ENCODE peak calls at places on chromosomes 11 and 22, in six cellular contexts. P is HCT116, S is psoas muscle, G is GM23338, J is transverse colon, D is IMR-90. W is an unnamed sample.
A peak's percentile ranks its signal among the peaks of the same experiment; 100 is the strongest.

GRCh38 chr22:20431520-20432237 is 5.9 kb downstream of the SCARF2 start:
- DNase-seq in P (no peak), S (no peak), G (peak; percentile 43), J (no peak), D (no peak), W (no peak)

GRCh38 chr11:16895306-16895705 is 118.9 kb downstream of the PLEKHA7 start:
- DNase-seq in P (no peak), S (no peak), G (no peak), J (no peak), D (no peak), W (no peak)

GRCh38 chr22:50245214-50246072 is 620 bp upstream of the TUBGCP6 start:
- DNase-seq in P (no peak), S (no peak), G (no peak), J (peak; percentile 38), D (no peak), W (no peak)

GRCh38 chr22:25208743-25209505 is 9.3 kb downstream of the CRYBB3 start:
- DNase-seq in P (no peak), S (no peak), G (peak; percentile 47), J (no peak), D (no peak), W (no peak)

GRCh38 chr22:45125198-45125597 is 38.5 kb upstream of the NUP50 start:
- DNase-seq in P (no peak), S (no peak), G (no peak), J (no peak), D (peak; percentile 94), W (peak; percentile 73)

GRCh38 chr11:75768112-75768908 is at the start of gene DGAT2:
- DNase-seq in P (peak; percentile 47), S (peak; percentile 80), G (peak; percentile 79), J (peak; percentile 80), D (peak; percentile 42), W (peak; percentile 62)

GRCh38 chr11:96014234-96014633 is 90.3 kb upstream of the MTMR2 start:
- DNase-seq in P (peak; percentile 16), S (no peak), G (no peak), J (no peak), D (peak; percentile 61), W (peak; percentile 21)

GRCh38 chr11:111379500-111380136 is 543 bp upstream of the POU2AF1 start:
- DNase-seq in P (no peak), S (no peak), G (no peak), J (no peak), D (no peak), W (no peak)

GRCh38 chr11:128451651-128452470 is 135.5 kb downstream of the ETS1 start:
- DNase-seq in P (no peak), S (peak; percentile 60), G (peak; percentile 34), J (peak; percentile 38), D (peak; percentile 57), W (peak; percentile 80)

GRCh38 chr11:11436715-11437313 is 83.8 kb upstream of the CSNK2A3 start:
- DNase-seq in P (no peak), S (no peak), G (no peak), J (no peak), D (no peak), W (no peak)

GRCh38 chr22:49657275-49657973 is 170.2 kb downstream of the BRD1 start:
- DNase-seq in P (peak; percentile 71), S (peak; percentile 66), G (no peak), J (peak; percentile 68), D (no peak), W (no peak)

GRCh38 chr11:86524603-86525352 is 147.6 kb downstream of the ME3 start:
- DNase-seq in P (peak; percentile 26), S (no peak), G (no peak), J (no peak), D (peak; percentile 73), W (peak; percentile 53)

GRCh38 chr11:31443802-31444201 is 65.6 kb downstream of the IMMP1L start:
- DNase-seq in P (no peak), S (no peak), G (no peak), J (no peak), D (no peak), W (no peak)

GRCh38 chr11:14789879-14790484 is 102.0 kb downstream of the CYP2R1 start:
- DNase-seq in P (no peak), S (no peak), G (no peak), J (no peak), D (peak; percentile 28), W (peak; percentile 35)

GRCh38 chr11:46106530-46107407 is 14.5 kb downstream of the PHF21A start:
- DNase-seq in P (no peak), S (no peak), G (peak; percentile 51), J (no peak), D (no peak), W (peak; percentile 53)

GRCh38 chr11:69353696-69354544 is 60.0 kb downstream of the MYEOV start:
- DNase-seq in P (no peak), S (no peak), G (peak; percentile 14), J (peak; percentile 6), D (no peak), W (no peak)

GRCh38 chr22:17411213-17411612 is 42.0 kb downstream of the CECR2 start:
- DNase-seq in P (no peak), S (no peak), G (no peak), J (no peak), D (no peak), W (peak; percentile 22)

DNA sequence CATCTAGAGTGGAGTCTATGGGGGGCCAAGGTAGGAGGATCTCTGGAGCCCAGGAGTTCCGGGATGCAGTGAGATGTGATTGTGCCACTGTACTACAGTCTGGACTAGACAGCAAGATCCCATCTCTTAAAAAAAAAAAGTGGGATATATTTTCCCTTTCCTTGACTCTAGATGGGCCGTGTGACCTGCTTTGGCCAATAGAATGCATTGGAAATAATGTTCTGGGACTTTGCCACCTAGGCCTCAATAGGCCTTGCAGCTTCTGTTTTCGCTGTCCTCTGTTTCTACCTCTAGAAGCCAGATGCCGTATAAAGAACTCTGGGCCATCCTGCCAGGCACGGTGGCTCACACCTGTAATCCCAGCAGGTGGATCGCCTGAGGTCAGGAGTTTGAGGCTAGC is 3.6 kb downstream of the C11orf86 start:
- DNase-seq in P (no peak), S (no peak), G (no peak), J (no peak), D (no peak), W (no peak)
- TF ChIP-seq CTCF in P (no peak), S (no peak), G (no peak), J (no peak), D (no peak), W (no peak)

DNA sequence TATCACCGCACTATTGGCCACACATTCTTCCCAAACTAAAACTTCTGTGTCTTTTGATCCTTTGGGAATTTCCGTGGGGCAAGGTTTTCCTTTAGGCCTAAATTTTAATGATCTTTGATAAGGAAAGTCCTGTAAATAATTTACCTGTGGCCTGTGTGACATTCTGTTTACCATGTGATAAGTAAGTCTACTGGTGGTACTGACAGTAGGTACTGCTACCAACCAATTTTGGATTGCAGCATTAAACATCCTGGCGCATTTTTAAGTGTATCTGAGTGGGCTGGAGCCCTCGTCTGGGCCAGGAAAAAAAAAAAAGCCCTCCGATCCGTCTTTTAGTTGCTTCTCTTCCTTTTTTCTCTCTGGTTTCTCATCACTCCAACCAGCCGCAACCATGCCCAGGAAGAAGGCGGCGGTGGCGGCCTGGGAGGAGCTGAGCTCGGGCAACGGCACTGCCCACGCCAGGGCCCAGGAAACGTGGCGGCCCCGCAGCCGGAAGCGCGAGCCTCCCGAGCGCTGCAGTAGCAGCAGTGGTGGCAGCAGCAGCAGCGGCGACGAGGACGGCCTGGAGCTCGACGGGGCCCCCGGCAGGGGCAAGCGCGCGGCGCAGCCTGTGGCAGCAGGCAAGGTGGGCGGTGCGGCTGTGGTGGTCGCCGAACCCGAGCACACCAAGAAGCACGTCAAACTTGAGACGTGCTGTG is 33.6 kb downstream of the ASRGL1 start:
- DNase-seq in P (no peak), S (no peak), G (peak; percentile 38), J (peak; percentile 64), D (no peak), W (no peak)
- TF ChIP-seq CTCF in P (no peak), S (no peak), G (no peak), J (no peak), D (no peak), W (no peak)

GRCh38 chr11:6263664-6264063 is 4.0 kb downstream of the CCKBR start:
- DNase-seq in P (no peak), S (no peak), G (no peak), J (no peak), D (no peak), W (no peak)

GRCh38 chr11:6259638-6260019 is at the start of gene CCKBR:
- DNase-seq in P (no peak), S (no peak), G (peak; percentile 72), J (peak; percentile 23), D (no peak), W (no peak)

GRCh38 chr11:6258141-6258540 is 1.5 kb upstream of the CCKBR start:
- DNase-seq in P (no peak), S (no peak), G (peak; percentile 50), J (no peak), D (no peak), W (no peak)

GRCh38 chr11:6260207-6260726 is 629 bp downstream of the CCKBR start:
- DNase-seq in P (no peak), S (no peak), G (no peak), J (no peak), D (no peak), W (no peak)

DNA sequence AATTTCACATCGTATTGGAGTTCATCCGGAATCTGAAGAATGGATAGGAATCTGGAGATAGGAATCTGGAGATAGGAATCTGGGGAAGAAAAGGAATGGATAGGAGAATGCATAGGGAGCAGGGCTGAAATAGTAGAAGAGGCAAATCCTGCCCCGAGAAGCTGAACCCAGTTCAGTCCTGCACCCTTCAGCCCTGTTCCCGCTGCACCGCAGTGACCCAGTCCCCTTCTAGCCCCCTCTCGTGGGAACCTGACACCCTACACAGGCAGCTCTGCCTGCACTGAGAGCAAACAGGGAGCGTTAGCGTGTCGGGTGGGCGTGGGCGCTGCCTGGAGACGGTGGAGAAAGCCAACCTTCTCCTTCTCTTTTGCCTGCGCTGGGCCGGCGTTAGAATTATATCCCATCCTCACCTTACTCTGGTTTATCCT is 1.1 kb upstream of the CCKBR start:
- DNase-seq in P (no peak), S (no peak), G (peak; percentile 71), J (no peak), D (no peak), W (no peak)
- TF ChIP-seq CTCF in P (no peak), S (no peak), G (no peak), J (no peak), D (no peak), W (no peak)

GRCh38 chr11:122399375-122399774 is 256.1 kb upstream of the UBASH3B start:
- DNase-seq in P (no peak), S (no peak), G (no peak), J (no peak), D (no peak), W (no peak)

GRCh38 chr11:122394326-122394725 is 261.2 kb upstream of the UBASH3B start:
- DNase-seq in P (no peak), S (no peak), G (no peak), J (no peak), D (no peak), W (peak; percentile 5)

GRCh38 chr11:122398851-122399250 is 256.7 kb upstream of the UBASH3B start:
- DNase-seq in P (no peak), S (no peak), G (no peak), J (no peak), D (no peak), W (no peak)

GRCh38 chr11:122395282-122395681 is 260.2 kb upstream of the UBASH3B start:
- DNase-seq in P (no peak), S (no peak), G (no peak), J (no peak), D (no peak), W (no peak)

DNA sequence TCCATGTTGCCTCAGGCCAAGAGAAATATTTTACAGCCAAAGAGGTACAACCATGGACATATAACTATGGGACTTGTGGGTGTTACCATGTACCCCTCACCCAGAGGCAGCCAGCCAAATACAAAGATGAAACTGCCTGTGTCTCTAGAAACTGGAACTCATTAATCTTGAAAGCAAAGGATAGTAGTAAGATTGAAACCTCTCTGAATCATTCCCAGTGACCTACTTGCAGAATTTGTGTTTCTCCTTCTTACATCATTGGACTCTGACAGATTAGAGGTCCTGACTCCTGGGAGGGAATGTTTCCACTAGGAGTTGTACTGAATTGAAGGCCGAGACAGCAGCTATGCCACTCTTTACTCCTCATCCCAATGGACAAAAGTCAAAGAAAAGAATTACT is 257.4 kb upstream of the UBASH3B start:
- DNase-seq in P (no peak), S (no peak), G (no peak), J (no peak), D (peak; percentile 12), W (peak; percentile 64)
- TF ChIP-seq CTCF in P (no peak), S (no peak), G (no peak), J (no peak), D (no peak), W (no peak)